ENCODE peak calls at places on chromosome 16, in nine cellular contexts. Q is psoas muscle; O is MM.1S; Y is PC-9; M is AG08395; C is IMR-90; L is stimulated activated CD4-positive, alpha-beta T cell treated with anti-CD3 and anti-CD28 coated beads, Interleukin-4, amount 100 ng/mL, for 24 hours; B is NCI-H1092; K is OCI-M1. R is an unnamed sample.

GRCh38 chr16:79347176-79347715 is 253.3 kb downstream of the MAF start:
- DNase-seq in L (no peak), C (no peak), B (no peak), Q (no peak), K (no peak), Y (no peak), O (no peak), M (no peak), R (no peak)

GRCh38 chr16:47387026-47387734 is 73.7 kb downstream of the ITFG1 start:
- DNase-seq in Y (no peak), M (no peak), O (no peak), B (no peak), L (no peak), Q (no peak), C (no peak), K (no peak), R (no peak)

GRCh38 chr16:77467929-77468328 is 33.1 kb upstream of the ADAMTS18 start:
- DNase-seq in L (no peak), Q (no peak), K (no peak), O (no peak), Y (no peak), M (no peak), C (no peak), B (no peak), R (no peak)

GRCh38 chr16:84067640-84068039 is 25.0 kb upstream of the SLC38A8 start:
- DNase-seq in C (no peak), M (no peak), L (no peak), O (no peak), K (no peak), B (no peak), Y (no peak), Q (no peak), R (no peak)

GRCh38 chr16:87951550-87952538 is 610 bp downstream of the BANP start:
- DNase-seq in O (no peak), M (no peak), B (no peak), Y (peak), K (peak), L (peak), C (no peak), Q (peak), R (no peak)

GRCh38 chr16:70575376-70575775 is 51.8 kb downstream of the SF3B3 start:
- DNase-seq in Y (no peak), C (no peak), O (no peak), K (no peak), B (no peak), M (no peak), Q (no peak), L (no peak), R (no peak)

GRCh38 chr16:791131-791530 is 2.7 kb downstream of the CHTF18 start:
- DNase-seq in M (no peak), L (no peak), Q (no peak), B (no peak), C (no peak), Y (no peak), K (no peak), O (no peak), R (no peak)

GRCh38 chr16:70770968-70771552 is 29.9 kb downstream of the VAC14 start:
- DNase-seq in K (peak), O (no peak), Y (peak), C (peak), B (no peak), Q (peak), M (peak), L (peak), R (peak)

GRCh38 chr16:88314991-88315542 is 67.7 kb upstream of the ZNF469 start:
- DNase-seq in M (no peak), Q (peak), K (no peak), L (no peak), C (no peak), B (no peak), Y (no peak), O (no peak), R (no peak)

GRCh38 chr16:85759631-85760419 is 8.9 kb upstream of the C16orf74 start:
- DNase-seq in Y (no peak), L (no peak), C (no peak), M (no peak), Q (peak), B (no peak), O (no peak), K (peak), R (no peak)

GRCh38 chr16:4263504-4264436 is 9.1 kb downstream of the TFAP4 start:
- DNase-seq in L (no peak), C (peak), M (peak), O (no peak), B (no peak), Q (peak), K (peak), Y (no peak), R (no peak)

GRCh38 chr16:75070055-75070841 is 46.3 kb downstream of the LDHD start:
- DNase-seq in Q (peak), Y (no peak), O (no peak), B (no peak), K (no peak), M (no peak), L (no peak), C (no peak), R (no peak)

GRCh38 chr16:85820604-85821372 is 21.3 kb downstream of the COX4I1 start:
- DNase-seq in C (no peak), M (no peak), K (no peak), Q (no peak), Y (no peak), L (no peak), O (no peak), B (no peak), R (no peak)

GRCh38 chr16:3825940-3826339 is 54.6 kb downstream of the CREBBP start:
- DNase-seq in Y (no peak), C (no peak), Q (no peak), B (no peak), M (no peak), O (no peak), K (no peak), L (no peak), R (no peak)

GRCh38 chr16:75392911-75393310 is 40.4 kb downstream of the CFDP1 start:
- DNase-seq in M (no peak), K (no peak), B (no peak), Q (no peak), Y (no peak), O (no peak), L (no peak), C (no peak), R (no peak)

GRCh38 chr16:20611350-20611902 is 35.3 kb upstream of the ACSM2B start:
- DNase-seq in C (no peak), Y (no peak), B (peak), L (no peak), O (no peak), Q (peak), M (no peak), K (no peak), R (no peak)

GRCh38 chr16:84341533-84342295 is 26.6 kb upstream of the ATP2C2 start:
- DNase-seq in Y (no peak), B (no peak), L (no peak), M (no peak), Q (peak), C (no peak), K (no peak), O (no peak), R (no peak)

GRCh38 chr16:88839026-88839529 is 17.7 kb downstream of the GALNS start:
- DNase-seq in K (no peak), B (no peak), O (no peak), M (no peak), L (no peak), Q (no peak), C (no peak), Y (no peak), R (no peak)

GRCh38 chr16:27377666-27378485 is 24.1 kb upstream of the IL21R start:
- DNase-seq in K (no peak), B (no peak), Y (no peak), O (no peak), L (peak), M (no peak), C (no peak), Q (no peak), R (no peak)

GRCh38 chr16:1178295-1178910 is 25.5 kb downstream of the CACNA1H start:
- DNase-seq in C (no peak), K (peak), Q (no peak), L (no peak), O (no peak), M (no peak), B (no peak), Y (no peak), R (no peak)

GRCh38 chr16:50178397-50179018 is 25.4 kb downstream of the TENT4B start:
- DNase-seq in C (no peak), L (no peak), K (no peak), Y (no peak), B (no peak), Q (no peak), O (no peak), M (no peak), R (no peak)

GRCh38 chr16:71895679-71896385 is 501 bp downstream of the IST1 start:
- DNase-seq in C (peak), Y (peak), Q (peak), L (no peak), O (peak), M (peak), B (no peak), K (peak), R (no peak)

GRCh38 chr16:70483426-70483825 is 29.0 kb downstream of the FCSK start:
- DNase-seq in Q (no peak), B (no peak), C (no peak), O (no peak), M (no peak), L (no peak), Y (no peak), K (no peak), R (no peak)

GRCh38 chr16:85511938-85512551 is 101.1 kb upstream of the GSE1 start:
- DNase-seq in B (no peak), M (no peak), L (no peak), Q (no peak), Y (no peak), C (no peak), O (no peak), K (no peak), R (no peak)